ENCODE peak calls at places on chromosome 11, in four cellular contexts. F is Right ventricle myocardium inferior, D is HepG2, R is aorta. W is an unnamed sample.

GRCh38 chr11:12581923-12582322 is 92.3 kb upstream of the TEAD1 start:
- ATAC-seq in F (no peak), D (no peak), R (no peak), W (no peak)

GRCh38 chr11:78289547-78290292 is 101.0 kb downstream of the USP35 start:
- ATAC-seq in F (no peak), D (peak), R (no peak), W (no peak)

GRCh38 chr11:131884461-131885073 is 514.2 kb downstream of the NTM start:
- ATAC-seq in F (no peak), D (no peak), R (no peak), W (no peak)

GRCh38 chr11:5967708-5968107 is 586 bp downstream of the OR56A5 start:
- ATAC-seq in F (no peak), D (no peak), R (no peak), W (no peak)

GRCh38 chr11:1001682-1002081 is 34.8 kb downstream of the MUC6 start:
- ATAC-seq in F (no peak), D (no peak), R (peak), W (no peak)

GRCh38 chr11:68809506-68809905 is 32.2 kb downstream of the CPT1A start:
- ATAC-seq in F (peak), D (no peak), R (no peak), W (no peak)

GRCh38 chr11:7690648-7691047 is 15.6 kb downstream of the OVCH2 start:
- ATAC-seq in F (no peak), D (no peak), R (no peak), W (no peak)

GRCh38 chr11:11867720-11868119 is 25.9 kb downstream of the USP47 start:
- ATAC-seq in F (no peak), D (no peak), R (no peak), W (no peak)

GRCh38 chr11:94457118-94458029 is 36.3 kb downstream of the MRE11 start:
- ATAC-seq in F (no peak), D (no peak), R (no peak), W (no peak)

GRCh38 chr11:18697581-18697980 is 998 bp upstream of the TMEM86A start:
- ATAC-seq in F (no peak), D (no peak), R (no peak), W (no peak)

GRCh38 chr11:69285091-69285490 is 8.9 kb upstream of the MYEOV start:
- ATAC-seq in F (no peak), D (no peak), R (no peak), W (no peak)

GRCh38 chr11:24559315-24559714 is 62.5 kb downstream of the LUZP2 start:
- ATAC-seq in F (no peak), D (no peak), R (no peak), W (no peak)

GRCh38 chr11:124814739-124815138 is 14.5 kb upstream of the MSANTD2 start:
- ATAC-seq in F (no peak), D (no peak), R (no peak), W (no peak)

GRCh38 chr11:130636672-130637463 is 188.4 kb downstream of the ADAMTS15 start:
- ATAC-seq in F (no peak), D (peak), R (no peak), W (peak)

GRCh38 chr11:7050191-7050590 is 29.9 kb downstream of the NLRP14 start:
- ATAC-seq in F (no peak), D (no peak), R (no peak), W (no peak)

GRCh38 chr11:1277936-1278512 is 31.4 kb downstream of the TOLLIP start:
- ATAC-seq in F (no peak), D (no peak), R (no peak), W (no peak)

GRCh38 chr11:12075822-12076821 is 34.3 kb upstream of the MICAL2 start:
- ATAC-seq in F (no peak), D (no peak), R (peak), W (peak)

GRCh38 chr11:61069427-61069826 is 32.9 kb upstream of the CD5 start:
- ATAC-seq in F (no peak), D (no peak), R (no peak), W (no peak)

GRCh38 chr11:47592970-47593369 is 1.2 kb downstream of the C1QTNF4 start:
- ATAC-seq in F (no peak), D (no peak), R (no peak), W (no peak)

GRCh38 chr11:133818302-133818701 is 27.0 kb downstream of the SPATA19 start:
- ATAC-seq in F (no peak), D (no peak), R (no peak), W (no peak)

GRCh38 chr11:5118893-5119292 is 19.3 kb downstream of the OR52A5 start:
- ATAC-seq in F (no peak), D (no peak), R (no peak), W (no peak)

GRCh38 chr11:117902001-117902855 is 25.8 kb upstream of the FXYD6 start:
- ATAC-seq in F (no peak), D (no peak), R (no peak), W (no peak)

GRCh38 chr11:62792193-62792575 is 378 bp upstream of the TMEM223 start:
- ATAC-seq in F (peak), D (no peak), R (peak), W (peak)

GRCh38 chr11:27216268-27217149 is 146.5 kb downstream of the CCDC34 start:
- ATAC-seq in F (peak), D (peak), R (peak), W (peak)

GRCh38 chr11:6856871-6857270 is 6.0 kb upstream of the OR10A2 start:
- ATAC-seq in F (no peak), D (no peak), R (no peak), W (no peak)

GRCh38 chr11:84396521-84396920 is 1110.4 kb upstream of the CCDC90B start:
- ATAC-seq in F (no peak), D (no peak), R (no peak), W (no peak)

GRCh38 chr11:100574894-100575769 is 112.0 kb upstream of the ARHGAP42 start:
- ATAC-seq in F (no peak), D (no peak), R (no peak), W (no peak)

GRCh38 chr11:46342237-46342636 is 5.0 kb upstream of the DGKZ start:
- ATAC-seq in F (no peak), D (no peak), R (no peak), W (no peak)

GRCh38 chr11:128544625-128545024 is 42.7 kb downstream of the ETS1 start:
- ATAC-seq in F (peak), D (no peak), R (no peak), W (peak)

GRCh38 chr11:88629496-88629895 is 292.0 kb upstream of the CTSC start:
- ATAC-seq in F (no peak), D (no peak), R (no peak), W (no peak)